ENCODE peak calls at places on chromosome 9, in five cellular contexts. F is MM.1S, A is K562, M is GM12878, C is IMR-90. N is an unnamed sample.

GRCh38 chr9:107044872-107045271 is 181.9 kb downstream of the ZNF462 start:
- DNase-seq in A (no peak), M (no peak), C (no peak), F (no peak), N (no peak)

GRCh38 chr9:114035221-114035844 is 42.8 kb downstream of the AMBP start:
- DNase-seq in M (no peak), F (no peak), C (no peak), A (no peak), N (no peak)

GRCh38 chr9:84170521-84171141 is 169.9 kb downstream of the SLC28A3 start:
- DNase-seq in F (no peak), A (peak; percentile 6), M (no peak), C (peak; percentile 98), N (peak; percentile 91)

GRCh38 chr9:33170464-33171156 is 3.5 kb upstream of the B4GALT1 start:
- DNase-seq in M (no peak), A (no peak), F (no peak), C (no peak), N (peak; percentile 80)

GRCh38 chr9:4569101-4569500 is 78.8 kb downstream of the SLC1A1 start:
- DNase-seq in M (no peak), C (no peak), A (no peak), F (no peak), N (no peak)

GRCh38 chr9:3459076-3459475 is 66.7 kb downstream of the RFX3 start:
- DNase-seq in F (no peak), M (no peak), C (no peak), A (no peak), N (no peak)

GRCh38 chr9:93028448-93029006 is 30.0 kb upstream of the SUSD3 start:
- DNase-seq in F (no peak), C (no peak), M (peak; percentile 59), A (no peak), N (no peak)

GRCh38 chr9:95305770-95306492 is 11.6 kb downstream of the FANCC start:
- DNase-seq in C (peak; percentile 55), M (no peak), A (no peak), F (no peak), N (no peak)

GRCh38 chr9:81002242-81002641 is 687.1 kb downstream of the TLE1 start:
- DNase-seq in A (no peak), F (peak; percentile 97), C (no peak), M (no peak), N (no peak)

GRCh38 chr9:133227242-133227860 is 18.3 kb upstream of the OBP2B start:
- DNase-seq in C (no peak), A (no peak), F (no peak), M (no peak), N (peak; percentile 52)

GRCh38 chr9:101486693-101487442 is 46.8 kb upstream of the RNF20 start:
- DNase-seq in F (no peak), M (no peak), A (peak; percentile 18), C (peak; percentile 54), N (peak; percentile 87)

GRCh38 chr9:136437839-136438547 is 1.7 kb downstream of the INPP5E start:
- DNase-seq in C (peak; percentile 36), F (no peak), M (no peak), A (no peak), N (peak; percentile 59)

GRCh38 chr9:81312346-81312745 is 377.0 kb downstream of the TLE1 start:
- DNase-seq in C (no peak), A (no peak), F (no peak), M (no peak), N (no peak)

GRCh38 chr9:26166537-26166936 is 488.3 kb upstream of the TUSC1 start:
- DNase-seq in M (no peak), A (no peak), F (no peak), C (no peak), N (no peak)

GRCh38 chr9:126763130-126763764 is 41.6 kb upstream of the ZBTB43 start:
- DNase-seq in C (no peak), M (no peak), A (peak; percentile 35), F (no peak), N (no peak)

GRCh38 chr9:88476491-88477271 is 58.3 kb upstream of the NXNL2 start:
- DNase-seq in F (no peak), M (peak; percentile 3), C (peak; percentile 28), A (no peak), N (no peak)

GRCh38 chr9:38263534-38263933 is 129.0 kb upstream of the ALDH1B1 start:
- DNase-seq in F (no peak), M (no peak), C (peak; percentile 48), A (no peak), N (no peak)

GRCh38 chr9:123548749-123549545 is 192.9 kb downstream of the CRB2 start:
- DNase-seq in M (no peak), F (no peak), A (no peak), C (no peak), N (no peak)

GRCh38 chr9:123451011-123451410 is 95.0 kb downstream of the CRB2 start:
- DNase-seq in A (no peak), C (no peak), M (no peak), F (no peak), N (no peak)

GRCh38 chr9:30925126-30925525 is 1459.3 kb upstream of the ACO1 start:
- DNase-seq in F (no peak), C (no peak), A (no peak), M (no peak), N (no peak)

GRCh38 chr9:136218673-136219072 is 13.7 kb upstream of the LHX3 start:
- DNase-seq in C (no peak), M (no peak), A (no peak), F (no peak), N (no peak)

GRCh38 chr9:136982232-136983051 is at the start of gene LCNL1:
- DNase-seq in A (no peak), M (no peak), F (no peak), C (no peak), N (no peak)

GRCh38 chr9:114098660-114099522 is at the start of gene KIF12:
- DNase-seq in A (peak; percentile 82), F (no peak), C (no peak), M (no peak), N (peak; percentile 95)

GRCh38 chr9:111161015-111161415 is 122.7 kb upstream of the LPAR1 start:
- DNase-seq in A (no peak), F (no peak), M (no peak), C (peak; percentile 92), N (no peak)

GRCh38 chr9:136517012-136517743 is 28.7 kb downstream of the NOTCH1 start:
- DNase-seq in A (no peak), F (no peak), M (no peak), C (no peak), N (no peak)

GRCh38 chr9:126773004-126773607 is 31.7 kb upstream of the ZBTB43 start:
- DNase-seq in F (no peak), M (no peak), C (peak; percentile 16), A (peak; percentile 43), N (no peak)

GRCh38 chr9:134186471-134187109 is 22.2 kb upstream of the RNU6ATAC start:
- DNase-seq in F (no peak), M (no peak), C (no peak), A (peak; percentile 45), N (peak; percentile 86)

GRCh38 chr9:93111371-93112115 is 15.5 kb downstream of the CARD19 start:
- DNase-seq in M (no peak), A (no peak), C (peak; percentile 48), F (no peak), N (peak; percentile 74)

DNA sequence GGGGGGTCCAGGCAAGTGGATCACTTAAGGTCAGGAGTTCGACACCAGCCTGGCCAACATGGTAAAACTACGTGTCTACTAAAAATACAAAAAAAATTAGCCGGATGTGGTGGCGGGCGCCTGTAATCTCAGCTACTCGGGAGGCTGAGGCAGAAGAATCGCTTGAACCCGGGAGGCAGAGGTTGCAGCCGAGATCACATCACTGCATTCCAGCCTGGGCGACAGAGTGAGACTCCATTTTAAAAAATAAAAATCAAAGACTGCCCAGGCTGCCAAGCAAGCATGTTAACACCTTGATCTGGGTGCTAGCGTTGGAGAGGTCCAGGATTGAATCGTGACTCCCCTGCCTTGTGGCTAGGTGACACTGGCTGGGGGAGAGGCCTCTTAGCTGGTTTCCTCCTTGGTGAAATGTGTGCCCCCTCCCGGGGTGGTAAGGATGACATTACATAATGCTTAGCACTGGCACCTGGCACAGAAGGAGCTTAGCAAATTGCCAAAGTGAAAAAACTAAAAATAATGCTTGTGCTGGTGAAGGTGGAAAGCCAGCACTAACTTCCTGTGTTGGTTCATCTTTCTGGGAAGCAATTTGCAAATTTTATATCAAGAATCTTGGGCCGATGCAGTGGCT is 2.2 kb upstream of the CIZ1 start:
- DNase-seq in C (no peak), M (no peak), A (no peak), F (no peak), N (peak; percentile 63)
- H3K9ac ChIP-seq in C (no peak overlapping the region), M (no peak overlapping the region), A (peak overlapping the region; percentile 81), F (no peak overlapping the region), N (no peak overlapping the region)

DNA sequence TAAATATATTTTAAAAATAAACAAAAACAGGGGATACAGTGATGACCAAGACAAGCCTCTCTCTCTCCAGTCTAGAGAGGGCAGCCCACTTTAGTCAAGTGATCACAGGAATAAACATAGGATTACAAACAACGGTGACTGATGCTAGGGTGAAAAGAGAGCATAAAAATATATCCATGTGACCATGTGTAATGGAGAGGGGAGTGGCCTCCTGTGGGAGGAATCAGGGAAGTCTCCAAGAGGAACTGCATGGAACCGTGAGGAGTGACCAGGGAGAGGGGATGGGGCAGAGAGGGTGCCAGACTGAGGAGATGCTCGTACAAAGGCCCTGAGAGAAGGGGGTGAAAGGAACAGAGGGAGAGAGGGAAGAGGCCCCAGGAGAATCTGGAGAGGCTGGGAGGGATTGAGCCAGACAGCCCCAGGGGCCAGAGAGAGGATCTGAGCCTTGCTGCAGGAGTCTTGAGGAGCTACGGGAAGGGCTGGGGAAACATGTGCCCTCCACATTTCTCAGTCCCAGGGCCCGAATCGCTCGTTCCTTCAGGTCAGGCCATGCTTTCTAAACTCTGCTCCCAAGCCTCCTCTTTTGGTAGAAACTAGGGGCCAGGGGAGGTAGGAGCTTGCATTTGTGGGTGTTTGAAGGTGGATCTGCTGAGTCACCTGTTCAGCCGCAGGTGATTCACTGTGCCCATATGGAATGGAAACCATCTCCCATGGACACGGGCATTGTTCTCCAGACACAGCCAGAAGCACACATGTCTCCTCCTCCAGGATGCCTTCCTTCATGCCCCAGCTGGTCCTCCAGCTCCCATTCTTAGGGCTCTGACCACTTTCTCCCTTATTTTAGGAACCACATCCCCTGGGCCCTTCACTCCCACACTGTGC is 63.8 kb downstream of the PAX5 start:
- DNase-seq in A (no peak), F (no peak), C (no peak), M (no peak), N (no peak)
- TF ChIP-seq CTCF in A (no peak), F (no peak), C (no peak), M (no peak), N (no peak)

DNA sequence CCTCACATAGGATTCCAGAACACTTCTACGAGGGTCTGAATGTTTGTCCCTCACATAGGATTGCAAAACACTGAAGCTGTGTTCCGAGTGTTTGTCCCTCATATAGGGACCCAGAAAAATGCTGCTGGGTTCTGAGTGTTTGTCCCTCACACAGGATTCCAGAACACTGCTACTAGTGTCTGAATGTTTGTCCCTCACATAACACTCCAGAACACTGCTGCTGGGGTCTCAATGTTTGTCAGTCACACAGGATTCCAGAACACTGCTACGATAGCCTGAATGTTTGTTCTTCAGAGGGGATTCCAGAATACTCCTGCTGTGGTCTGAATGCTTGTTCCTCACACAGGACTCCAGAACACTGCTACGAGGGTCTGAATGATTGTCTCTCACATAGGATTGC is 218.7 kb downstream of the FOXD4L6 start:
- DNase-seq in A (no peak), C (no peak), F (no peak), M (no peak), N (no peak)
- H3K9me3 ChIP-seq in A (peaks cover 1% of the 10 kb centered on the region), C (peaks cover 69% of the 10 kb centered on the region), F (no peaks in the 10 kb centered on the region), M (peaks cover 2% of the 10 kb centered on the region), N (peaks cover 76% of the 10 kb centered on the region)

DNA sequence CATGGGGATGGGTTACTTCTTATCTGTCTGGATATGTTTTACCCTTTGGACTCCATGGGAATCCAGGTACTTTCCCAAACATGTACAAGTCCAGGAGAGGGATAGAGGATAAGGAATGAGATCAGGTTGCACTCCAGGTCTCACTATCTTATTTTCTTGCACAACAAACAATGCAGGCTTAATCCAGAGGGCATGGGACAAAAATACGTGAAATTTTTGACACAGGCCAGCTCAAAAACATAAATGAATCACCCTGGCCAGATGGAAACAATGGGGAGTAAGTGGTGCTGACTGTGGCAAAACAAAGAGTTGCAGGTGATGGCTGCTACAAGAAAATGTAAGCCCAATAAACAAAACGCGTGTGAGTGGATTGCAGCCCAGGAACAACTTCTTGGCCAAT is 69.4 kb upstream of the GAS1 start:
- DNase-seq in C (no peak), M (no peak), F (no peak), A (no peak), N (no peak)
- H3K9ac ChIP-seq in C (no peak overlapping the region), M (no peak overlapping the region), F (no peak overlapping the region), A (no peak overlapping the region), N (no peak overlapping the region)

N was measured in kidney.